ENCODE peak calls at places on chromosomes 12 and 14, in seven cellular contexts. M, R, E, H, G, K and Q are unnamed samples.

GRCh38 chr14:38221077-38221476 is 13.4 kb downstream of the SSTR1 start:
- DNase-seq in M (no peak), R (no peak), E (no peak), H (no peak), G (no peak), K (no peak), Q (no peak)

GRCh38 chr12:122172262-122172939 is 1.6 kb downstream of the IL31 start:
- DNase-seq in M (no peak), R (no peak), E (no peak), H (no peak), G (no peak), K (no peak), Q (no peak)

GRCh38 chr14:101780390-101780789 is 18.9 kb downstream of the PPP2R5C start:
- DNase-seq in M (no peak), R (no peak), E (no peak), H (peak; percentile 5), G (no peak), K (no peak), Q (no peak)

GRCh38 chr12:100738086-100738485 is 56.5 kb upstream of the ANO4 start:
- DNase-seq in M (no peak), R (no peak), E (no peak), H (no peak), G (no peak), K (no peak), Q (no peak)

GRCh38 chr12:75120202-75120774 is 89.4 kb downstream of the KCNC2 start:
- DNase-seq in M (no peak), R (no peak), E (no peak), H (no peak), G (no peak), K (no peak), Q (no peak)

GRCh38 chr14:20609215-20610001 is 18.2 kb upstream of the RNASE12 start:
- DNase-seq in M (peak; percentile 92), R (peak; percentile 89), E (peak; percentile 72), H (peak; percentile 48), G (peak; percentile 88), K (peak; percentile 24), Q (peak; percentile 83)

GRCh38 chr14:67187210-67187609 is 2.0 kb upstream of the GARIN2 start:
- DNase-seq in M (peak; percentile 68), R (no peak), E (no peak), H (no peak), G (no peak), K (no peak), Q (peak; percentile 74)

GRCh38 chr12:8681129-8681902 is 16.5 kb upstream of the RIMKLB start:
- DNase-seq in M (peak; percentile 52), R (no peak), E (no peak), H (no peak), G (no peak), K (no peak), Q (no peak)

GRCh38 chr12:113647048-113647447 is 175.4 kb upstream of the LHX5 start:
- DNase-seq in M (peak; percentile 29), R (no peak), E (no peak), H (no peak), G (peak; percentile 72), K (no peak), Q (peak; percentile 1)

GRCh38 chr12:58393152-58393551 is 451.8 kb downstream of the ATP23 start:
- DNase-seq in M (no peak), R (no peak), E (no peak), H (no peak), G (no peak), K (no peak), Q (no peak)

GRCh38 chr12:96044017-96044985 is 8.9 kb upstream of the LTA4H start:
- DNase-seq in M (no peak), R (no peak), E (no peak), H (no peak), G (no peak), K (no peak), Q (no peak)

GRCh38 chr12:68749861-68750260 is 3.9 kb downstream of the SLC35E3 start:
- DNase-seq in M (no peak), R (no peak), E (no peak), H (no peak), G (no peak), K (no peak), Q (no peak)

GRCh38 chr12:12901158-12901791 is 9.9 kb downstream of the GPRC5A start:
- DNase-seq in M (peak; percentile 87), R (no peak), E (peak; percentile 85), H (no peak), G (no peak), K (no peak), Q (no peak)

GRCh38 chr12:46944104-46944503 is 118.3 kb upstream of the SLC38A4 start:
- DNase-seq in M (peak; percentile 71), R (no peak), E (no peak), H (no peak), G (no peak), K (no peak), Q (no peak)

GRCh38 chr12:40378721-40379120 is 153.9 kb downstream of the LRRK2 start:
- DNase-seq in M (no peak), R (no peak), E (no peak), H (no peak), G (no peak), K (no peak), Q (no peak)

GRCh38 chr12:54988402-54989054 is 4.0 kb upstream of the TESPA1 start:
- DNase-seq in M (no peak), R (no peak), E (peak; percentile 78), H (peak; percentile 84), G (no peak), K (no peak), Q (no peak)

GRCh38 chr12:91007531-91008290 is 2.9 kb upstream of the EPYC start:
- DNase-seq in M (no peak), R (peak; percentile 41), E (no peak), H (no peak), G (no peak), K (no peak), Q (no peak)

GRCh38 chr14:93114713-93115068 is 1.0 kb downstream of the ITPK1 start:
- DNase-seq in M (no peak), R (no peak), E (no peak), H (peak; percentile 58), G (no peak), K (no peak), Q (no peak)

GRCh38 chr14:93116676-93117200 is 1.0 kb upstream of the ITPK1 start:
- DNase-seq in M (no peak), R (no peak), E (no peak), H (no peak), G (no peak), K (no peak), Q (no peak)

GRCh38 chr14:93114068-93114710 is 1.5 kb downstream of the ITPK1 start:
- DNase-seq in M (no peak), R (no peak), E (no peak), H (no peak), G (no peak), K (no peak), Q (no peak)

GRCh38 chr14:93115069-93115919 is 431 bp downstream of the ITPK1 start:
- DNase-seq in M (peak; percentile 80), R (peak; percentile 33), E (peak; percentile 77), H (peak; percentile 95), G (peak; percentile 84), K (peak; percentile 79), Q (no peak)

DNA sequence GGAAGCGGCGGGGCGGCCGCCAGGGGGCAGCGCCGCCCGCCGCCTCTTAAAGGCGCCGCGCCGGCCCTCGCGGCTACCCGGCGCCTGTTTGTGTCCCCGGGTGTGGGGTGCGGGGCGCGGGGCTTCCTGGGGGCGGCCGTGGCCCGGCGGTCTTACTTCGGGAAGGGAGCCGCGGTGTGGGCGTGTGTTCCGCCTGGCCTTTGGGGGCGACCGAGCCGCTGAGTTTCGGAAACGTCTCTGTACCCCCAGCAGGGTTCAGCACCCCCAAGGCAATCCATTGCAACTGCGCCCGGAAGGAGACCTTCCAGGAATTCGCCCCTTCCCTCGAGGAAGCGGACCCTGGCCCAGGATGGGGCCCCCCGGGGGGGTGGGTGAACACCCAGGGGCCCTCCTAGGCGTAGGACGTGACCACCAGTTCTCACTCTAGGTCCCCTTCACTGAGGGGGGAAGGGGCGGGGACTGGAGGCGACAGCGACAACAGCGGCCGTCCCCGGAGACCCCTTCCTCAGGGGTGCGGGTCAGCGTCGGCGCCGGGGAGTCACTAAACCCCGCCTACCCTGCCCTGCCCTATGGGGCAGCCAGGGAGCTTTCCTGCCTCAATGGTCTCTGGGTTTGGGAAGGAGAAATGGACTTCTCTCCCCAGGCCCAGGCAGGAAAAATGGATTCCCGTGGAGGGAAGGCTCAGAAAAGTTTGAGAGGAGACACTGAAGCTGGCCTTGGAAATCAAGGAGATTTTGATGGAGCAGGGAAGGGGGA is at the start of gene ITPK1:
- DNase-seq in M (peak; percentile 58), R (no peak), E (peak; percentile 34), H (peak; percentile 67), G (peak; percentile 79), K (peak; percentile 44), Q (no peak)
- TF ChIP-seq CTCF in M (peak; percentile 81), R (peak; percentile 46), E (no peak), H (peak; percentile 47), G (peak; percentile 62), K (no peak), Q (peak; percentile 82)

GRCh38 chr12:115343008-115343407 is 659.0 kb upstream of the TBX3 start:
- DNase-seq in M (no peak), R (no peak), E (no peak), H (no peak), G (no peak), K (no peak), Q (no peak)
- H3K27ac ChIP-seq in M (no peak overlapping the region), R (no peak overlapping the region), E (no peak overlapping the region), H (no peak overlapping the region), G (no peak overlapping the region), K (no peak overlapping the region), Q (no peak overlapping the region)

DNA sequence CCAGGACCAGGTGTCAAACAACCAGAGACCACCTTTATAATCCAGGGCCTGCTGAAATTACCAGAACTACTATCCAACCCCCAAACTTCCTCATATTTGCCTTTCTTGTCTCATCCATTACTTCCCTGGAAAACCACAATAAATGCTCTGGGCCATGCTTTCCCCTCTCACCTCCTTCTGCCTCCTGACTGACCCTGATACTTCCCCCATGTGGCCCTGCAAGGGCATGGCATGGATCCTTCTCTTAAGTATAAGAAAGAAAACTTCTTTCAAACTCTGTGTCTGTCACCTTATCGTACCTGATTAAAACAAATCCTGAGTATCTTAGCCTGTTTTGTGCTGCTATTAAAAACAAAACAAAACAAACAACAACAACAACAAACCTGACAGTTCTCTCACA is 44.7 kb upstream of the CRACR2A start:
- DNase-seq in M (no peak), R (no peak), E (no peak), H (no peak), G (no peak), K (no peak), Q (no peak)
- TF ChIP-seq CTCF in M (no peak), R (no peak), E (no peak), H (no peak), G (peak; percentile 23), K (no peak), Q (no peak)

DNA sequence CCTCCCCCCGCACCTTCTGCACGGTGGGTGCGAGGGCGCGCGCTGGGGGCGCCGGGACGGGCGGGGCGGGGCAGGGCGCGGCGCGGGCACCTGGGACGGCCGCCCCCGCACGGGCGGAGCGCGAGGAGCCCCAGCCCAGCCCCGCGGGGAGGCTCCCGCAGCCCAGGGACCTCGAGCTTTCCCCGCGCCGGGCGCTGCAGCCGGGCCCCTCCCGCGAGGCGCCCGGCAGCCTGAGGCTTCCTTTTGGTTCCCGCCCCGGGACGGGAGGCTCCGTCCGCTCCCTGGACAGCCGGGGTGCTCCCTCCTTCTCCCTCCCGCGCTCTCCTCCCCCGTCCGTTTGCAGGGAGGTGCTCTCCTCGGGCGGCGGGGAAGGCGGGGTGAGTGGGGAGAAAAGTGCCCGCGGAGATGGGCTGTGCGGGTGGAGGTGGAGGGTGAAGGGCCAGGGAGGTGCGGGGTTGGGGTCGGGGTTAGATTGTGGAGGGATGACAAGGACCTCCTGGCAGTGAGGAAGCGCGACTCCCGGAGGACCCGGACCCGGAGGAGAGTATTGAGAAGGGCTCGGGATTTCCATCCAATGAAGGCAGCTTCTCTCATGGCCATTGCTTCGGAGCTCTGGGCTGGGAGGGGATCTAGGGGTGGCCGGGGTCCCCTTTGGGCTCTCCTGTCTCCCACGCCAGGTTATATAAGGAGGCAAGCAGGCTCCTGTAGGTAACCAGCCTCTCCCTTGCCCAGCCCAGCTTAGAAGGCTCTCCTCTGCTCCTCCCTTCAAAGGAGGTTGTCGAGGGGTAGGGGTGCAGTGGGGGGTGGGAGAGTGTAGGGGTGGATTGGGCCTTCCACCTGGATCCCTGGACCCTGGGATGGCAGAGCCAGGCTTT is 645 bp downstream of the JDP2 start:
- DNase-seq in M (no peak), R (no peak), E (no peak), H (peak; percentile 51), G (no peak), K (no peak), Q (no peak)
- H3K27ac ChIP-seq in M (peak overlapping the region; percentile 94), R (peak overlapping the region; percentile 44), E (peak overlapping the region; percentile 56), H (peak overlapping the region; percentile 45), G (no peak overlapping the region), K (no peak overlapping the region), Q (peak overlapping the region; percentile 54)